ENCODE peak calls at places on chromosomes 13 and 19, in four cellular contexts. S, Z, K and L are unnamed samples.
A peak's percentile ranks its signal among the peaks of the same experiment; 100 is the strongest.

GRCh38 chr13:103299079-103299478 is 232.9 kb upstream of the SLC10A2 start:
- DNase-seq in Z (no peak), K (no peak), S (no peak), L (no peak)

GRCh38 chr13:79679334-79679733 is 198.4 kb downstream of the NDFIP2 start:
- DNase-seq in S (peak; percentile 37), K (peak; percentile 84), Z (peak; percentile 47), L (peak; percentile 94)

GRCh38 chr13:51697855-51698254 is 106.1 kb downstream of the DHRS12 start:
- DNase-seq in Z (no peak), S (no peak), K (no peak), L (no peak)

GRCh38 chr19:21463449-21464105 is 41.8 kb upstream of the ZNF429 start:
- DNase-seq in S (no peak), Z (peak; percentile 62), K (peak; percentile 48), L (peak; percentile 87)

GRCh38 chr13:91313103-91313502 is 34.4 kb upstream of the MIR17HG start:
- DNase-seq in Z (peak; percentile 32), S (peak; percentile 11), K (peak; percentile 30), L (peak; percentile 35)

GRCh38 chr19:46542428-46543230 is 47.0 kb upstream of the PNMA8B start:
- DNase-seq in Z (peak; percentile 85), S (peak; percentile 88), K (peak; percentile 92), L (peak; percentile 100)

GRCh38 chr19:28358604-28359003 is 854.3 kb downstream of the UQCRFS1 start:
- DNase-seq in Z (no peak), S (no peak), K (peak; percentile 28), L (no peak)

GRCh38 chr13:26914624-26915023 is 154.0 kb upstream of the GPR12 start:
- DNase-seq in S (no peak), Z (peak; percentile 17), K (peak; percentile 10), L (no peak)

GRCh38 chr19:6087074-6087506 is 23.2 kb downstream of the RFX2 start:
- DNase-seq in K (no peak), S (no peak), Z (peak; percentile 26), L (peak; percentile 11)

GRCh38 chr13:44321961-44322360 is 51.7 kb upstream of the SERP2 start:
- DNase-seq in K (no peak), S (no peak), Z (no peak), L (no peak)

GRCh38 chr19:43470288-43470687 is 4.9 kb upstream of the LYPD3 start:
- DNase-seq in K (peak; percentile 7), S (peak; percentile 82), Z (peak; percentile 34), L (peak; percentile 92)

GRCh38 chr13:49995535-49996165 is 1.2 kb upstream of the TRIM13 start:
- DNase-seq in K (peak; percentile 41), Z (no peak), S (no peak), L (peak; percentile 17)